ENCODE peak calls at places on chromosomes 7 and 10, in eight cellular contexts. One of them, this sample, is unnamed.

GRCh38 chr7:80127412-80128150 is 7.0 kb upstream of the GNAI1 start:
- DNase-seq in kidney: no peak
- DNase-seq in AG09319: no peak
- DNase-seq in PC-9: no peak
- DNase-seq in WTC11: peak
- DNase-seq in GM12865: no peak
- DNase-seq in CD4-positive, alpha-beta T cell: no peak
- DNase-seq in cardiac muscle cell: peak
- DNase-seq in this sample: no peak

GRCh38 chr10:44552716-44553115 is 167.8 kb upstream of the CXCL12 start:
- DNase-seq in WTC11: no peak
- DNase-seq in cardiac muscle cell: no peak
- DNase-seq in GM12865: no peak
- DNase-seq in CD4-positive, alpha-beta T cell: no peak
- DNase-seq in PC-9: no peak
- DNase-seq in AG09319: no peak
- DNase-seq in kidney: no peak
- DNase-seq in this sample: no peak

GRCh38 chr10:18777258-18777657 is 118.0 kb downstream of the ARL5B start:
- DNase-seq in cardiac muscle cell: no peak
- DNase-seq in WTC11: no peak
- DNase-seq in kidney: no peak
- DNase-seq in GM12865: no peak
- DNase-seq in CD4-positive, alpha-beta T cell: no peak
- DNase-seq in AG09319: no peak
- DNase-seq in PC-9: no peak
- DNase-seq in this sample: no peak

GRCh38 chr10:82811621-82812020 is 936.6 kb downstream of the NRG3 start:
- DNase-seq in kidney: no peak
- DNase-seq in GM12865: peak
- DNase-seq in WTC11: peak
- DNase-seq in AG09319: no peak
- DNase-seq in CD4-positive, alpha-beta T cell: no peak
- DNase-seq in cardiac muscle cell: peak
- DNase-seq in PC-9: no peak
- DNase-seq in this sample: no peak

GRCh38 chr10:44988957-44989620 is 10.5 kb upstream of the DEPP1 start:
- DNase-seq in cardiac muscle cell: no peak
- DNase-seq in CD4-positive, alpha-beta T cell: no peak
- DNase-seq in kidney: no peak
- DNase-seq in AG09319: no peak
- DNase-seq in WTC11: no peak
- DNase-seq in PC-9: no peak
- DNase-seq in GM12865: no peak
- DNase-seq in this sample: no peak

GRCh38 chr10:101061814-101062230 is at the start of gene KAZALD1:
- DNase-seq in cardiac muscle cell: no peak
- DNase-seq in kidney: no peak
- DNase-seq in WTC11: no peak
- DNase-seq in CD4-positive, alpha-beta T cell: no peak
- DNase-seq in PC-9: no peak
- DNase-seq in GM12865: no peak
- DNase-seq in AG09319: no peak
- DNase-seq in this sample: no peak

GRCh38 chr7:95766086-95766485 is 6.3 kb upstream of the DYNC1I1 start:
- DNase-seq in cardiac muscle cell: no peak
- DNase-seq in AG09319: no peak
- DNase-seq in PC-9: no peak
- DNase-seq in kidney: no peak
- DNase-seq in CD4-positive, alpha-beta T cell: no peak
- DNase-seq in GM12865: no peak
- DNase-seq in WTC11: no peak
- DNase-seq in this sample: no peak

GRCh38 chr10:70880077-70880534 is 8.3 kb downstream of the PCBD1 start:
- DNase-seq in cardiac muscle cell: peak
- DNase-seq in CD4-positive, alpha-beta T cell: peak
- DNase-seq in kidney: peak
- DNase-seq in PC-9: peak
- DNase-seq in GM12865: peak
- DNase-seq in AG09319: peak
- DNase-seq in WTC11: peak
- DNase-seq in this sample: no peak

GRCh38 chr7:70833726-70834125 is 298.2 kb upstream of the GALNT17 start:
- DNase-seq in GM12865: no peak
- DNase-seq in CD4-positive, alpha-beta T cell: no peak
- DNase-seq in PC-9: no peak
- DNase-seq in WTC11: no peak
- DNase-seq in AG09319: no peak
- DNase-seq in cardiac muscle cell: peak
- DNase-seq in kidney: no peak
- DNase-seq in this sample: no peak

GRCh38 chr10:7205656-7206055 is 205.2 kb downstream of the SFMBT2 start:
- DNase-seq in WTC11: no peak
- DNase-seq in PC-9: no peak
- DNase-seq in CD4-positive, alpha-beta T cell: no peak
- DNase-seq in AG09319: no peak
- DNase-seq in GM12865: no peak
- DNase-seq in kidney: no peak
- DNase-seq in cardiac muscle cell: no peak
- DNase-seq in this sample: no peak

GRCh38 chr10:113426181-113426837 is 126.5 kb upstream of the HABP2 start:
- DNase-seq in WTC11: no peak
- DNase-seq in AG09319: no peak
- DNase-seq in CD4-positive, alpha-beta T cell: no peak
- DNase-seq in GM12865: no peak
- DNase-seq in cardiac muscle cell: no peak
- DNase-seq in PC-9: no peak
- DNase-seq in kidney: no peak
- DNase-seq in this sample: no peak

GRCh38 chr10:71216363-71216695 is 4.0 kb downstream of the UNC5B start:
- DNase-seq in cardiac muscle cell: no peak
- DNase-seq in CD4-positive, alpha-beta T cell: no peak
- DNase-seq in GM12865: no peak
- DNase-seq in PC-9: no peak
- DNase-seq in AG09319: no peak
- DNase-seq in kidney: no peak
- DNase-seq in WTC11: no peak
- DNase-seq in this sample: no peak

GRCh38 chr7:32161708-32162107 is 91.5 kb upstream of the PDE1C start:
- DNase-seq in CD4-positive, alpha-beta T cell: no peak
- DNase-seq in PC-9: no peak
- DNase-seq in cardiac muscle cell: peak
- DNase-seq in AG09319: no peak
- DNase-seq in kidney: no peak
- DNase-seq in WTC11: no peak
- DNase-seq in GM12865: no peak
- DNase-seq in this sample: no peak

GRCh38 chr7:156156734-156157408 is 344.6 kb upstream of the SHH start:
- DNase-seq in GM12865: peak
- DNase-seq in kidney: peak
- DNase-seq in AG09319: no peak
- DNase-seq in WTC11: peak
- DNase-seq in cardiac muscle cell: no peak
- DNase-seq in PC-9: no peak
- DNase-seq in CD4-positive, alpha-beta T cell: no peak
- DNase-seq in this sample: no peak

GRCh38 chr10:27760867-27761266 is 15.2 kb upstream of the MKX start:
- DNase-seq in WTC11: no peak
- DNase-seq in CD4-positive, alpha-beta T cell: no peak
- DNase-seq in PC-9: no peak
- DNase-seq in kidney: no peak
- DNase-seq in cardiac muscle cell: no peak
- DNase-seq in GM12865: no peak
- DNase-seq in AG09319: no peak
- DNase-seq in this sample: no peak

DNA sequence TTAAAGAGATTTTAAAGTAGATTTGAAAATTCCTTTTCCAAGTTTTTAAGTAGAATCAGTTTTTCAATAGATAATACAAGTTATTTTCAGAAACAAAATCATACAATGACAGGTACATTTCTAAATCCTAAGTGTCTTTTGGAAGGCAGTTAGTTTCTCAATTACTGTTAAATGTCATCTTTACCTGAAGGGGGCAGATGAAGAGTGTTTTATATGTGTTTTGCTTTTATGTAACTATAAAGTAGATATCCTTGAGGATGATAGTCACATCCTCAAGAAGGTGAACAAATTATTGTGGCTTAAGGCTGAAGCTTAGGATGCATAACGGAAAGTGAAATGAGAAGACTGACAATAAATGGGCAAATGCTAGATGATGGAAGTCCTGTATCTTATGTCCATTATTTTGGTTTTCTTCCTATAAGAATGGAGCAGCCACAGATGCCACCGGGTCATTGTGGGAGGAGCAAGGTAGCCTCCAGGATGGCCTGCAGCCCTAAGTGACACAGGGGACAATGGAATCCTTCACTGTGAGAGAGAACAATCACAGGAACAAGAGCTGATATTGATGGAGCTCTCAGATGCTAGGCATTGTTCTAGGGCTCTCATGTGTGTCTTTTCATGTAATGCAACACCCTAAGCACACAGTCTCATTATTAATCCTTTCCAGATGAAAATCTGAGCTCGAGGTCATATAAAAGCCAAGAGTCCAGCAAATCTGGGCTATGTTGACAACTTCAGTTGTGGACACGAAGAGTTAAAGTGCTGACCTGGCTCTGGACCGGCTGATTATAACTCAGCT is 14.1 kb upstream of the MKX start:
- DNase-seq in CD4-positive, alpha-beta T cell: no peak
- DNase-seq in WTC11: no peak
- DNase-seq in kidney: no peak
- DNase-seq in cardiac muscle cell: no peak
- DNase-seq in AG09319: no peak
- DNase-seq in GM12865: no peak
- DNase-seq in PC-9: no peak
- DNase-seq in this sample: no peak
- TF ChIP-seq CTCF in CD4-positive, alpha-beta T cell: no peak
- TF ChIP-seq CTCF in WTC11: no peak
- TF ChIP-seq CTCF in kidney: no peak
- TF ChIP-seq CTCF in cardiac muscle cell: no peak
- TF ChIP-seq CTCF in AG09319: peak
- TF ChIP-seq CTCF in GM12865: no peak
- TF ChIP-seq CTCF in PC-9: no peak
- TF ChIP-seq CTCF in this sample: peak

GRCh38 chr7:49791089-49791741 is 17.8 kb downstream of the VWC2 start:
- DNase-seq in cardiac muscle cell: no peak
- DNase-seq in CD4-positive, alpha-beta T cell: no peak
- DNase-seq in WTC11: peak
- DNase-seq in kidney: no peak
- DNase-seq in AG09319: no peak
- DNase-seq in GM12865: peak
- DNase-seq in PC-9: no peak
- DNase-seq in this sample: no peak
- TF ChIP-seq CTCF in cardiac muscle cell: no peak
- TF ChIP-seq CTCF in CD4-positive, alpha-beta T cell: no peak
- TF ChIP-seq CTCF in WTC11: no peak
- TF ChIP-seq CTCF in kidney: peak
- TF ChIP-seq CTCF in AG09319: no peak
- TF ChIP-seq CTCF in GM12865: peak
- TF ChIP-seq CTCF in PC-9: peak
- TF ChIP-seq CTCF in this sample: peak

GRCh38 chr10:67883710-67884312 is 645 bp upstream of the SIRT1 start:
- DNase-seq in GM12865: peak
- DNase-seq in cardiac muscle cell: no peak
- DNase-seq in CD4-positive, alpha-beta T cell: no peak
- DNase-seq in kidney: no peak
- DNase-seq in PC-9: no peak
- DNase-seq in WTC11: no peak
- DNase-seq in AG09319: no peak
- DNase-seq in this sample: no peak

GRCh38 chr10:67884842-67885680 is 605 bp downstream of the SIRT1 start:
- DNase-seq in PC-9: peak
- DNase-seq in cardiac muscle cell: peak
- DNase-seq in kidney: peak
- DNase-seq in CD4-positive, alpha-beta T cell: peak
- DNase-seq in GM12865: peak
- DNase-seq in AG09319: peak
- DNase-seq in WTC11: peak
- DNase-seq in this sample: peak

GRCh38 chr10:67884313-67884841 is at the start of gene SIRT1:
- DNase-seq in CD4-positive, alpha-beta T cell: peak
- DNase-seq in cardiac muscle cell: peak
- DNase-seq in PC-9: peak
- DNase-seq in WTC11: peak
- DNase-seq in kidney: peak
- DNase-seq in GM12865: peak
- DNase-seq in AG09319: peak
- DNase-seq in this sample: peak
- TF ChIP-seq CTCF in CD4-positive, alpha-beta T cell: no peak
- TF ChIP-seq CTCF in cardiac muscle cell: peak
- TF ChIP-seq CTCF in PC-9: no peak
- TF ChIP-seq CTCF in WTC11: no peak
- TF ChIP-seq CTCF in kidney: no peak
- TF ChIP-seq CTCF in GM12865: no peak
- TF ChIP-seq CTCF in AG09319: no peak
- TF ChIP-seq CTCF in this sample: peak

DNA sequence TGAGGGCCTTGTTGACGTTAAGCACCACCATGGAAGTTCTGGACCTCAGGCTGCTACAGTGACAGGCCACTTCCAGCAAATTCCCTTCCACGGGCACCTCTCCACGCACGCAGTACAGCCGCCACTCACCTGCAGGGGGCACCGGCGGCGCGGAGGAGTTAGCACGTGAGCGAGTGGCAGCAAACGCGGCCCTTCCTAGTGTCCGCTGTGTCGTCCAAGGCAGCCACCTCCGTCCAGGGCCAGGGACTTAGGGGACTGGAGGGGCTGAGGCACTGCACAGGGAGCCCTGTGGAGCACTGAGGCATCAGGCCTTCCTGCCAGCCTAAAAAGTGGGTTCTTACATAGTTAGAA is 164.4 kb downstream of the SVIL start:
- DNase-seq in PC-9: no peak
- DNase-seq in AG09319: no peak
- DNase-seq in WTC11: peak
- DNase-seq in CD4-positive, alpha-beta T cell: no peak
- DNase-seq in GM12865: no peak
- DNase-seq in cardiac muscle cell: no peak
- DNase-seq in kidney: no peak
- DNase-seq in this sample: no peak
- TF ChIP-seq CTCF in PC-9: no peak
- TF ChIP-seq CTCF in AG09319: peak
- TF ChIP-seq CTCF in WTC11: peak
- TF ChIP-seq CTCF in CD4-positive, alpha-beta T cell: no peak
- TF ChIP-seq CTCF in GM12865: peak
- TF ChIP-seq CTCF in cardiac muscle cell: peak
- TF ChIP-seq CTCF in kidney: peak
- TF ChIP-seq CTCF in this sample: no peak